ENCODE peak calls at places on chromosomes 11 and 22, in four cellular contexts. N, Z, V and H are unnamed samples.

GRCh38 chr11:94325681-94326080 is 21.3 kb downstream of the IZUMO1R start:
- DNase-seq in Z (peak; percentile 32), V (peak; percentile 50), N (no peak), H (no peak)

GRCh38 chr11:41051919-41052630 is 407.4 kb downstream of the LRRC4C start:
- DNase-seq in V (no peak), N (no peak), Z (no peak), H (no peak)

GRCh38 chr11:60396790-60397189 is 531 bp downstream of the MS4A14 start:
- DNase-seq in N (no peak), Z (no peak), V (no peak), H (no peak)

GRCh38 chr11:64321533-64321932 is 3.6 kb downstream of the PRDX5 start:
- DNase-seq in Z (no peak), N (no peak), V (no peak), H (no peak)

GRCh38 chr11:63764712-63765631 is 3.6 kb downstream of the ZFTA start:
- DNase-seq in N (no peak), V (peak; percentile 33), Z (peak; percentile 55), H (no peak)

GRCh38 chr11:61700221-61700620 is 20.0 kb downstream of the DAGLA start:
- DNase-seq in N (no peak), Z (peak; percentile 33), V (peak; percentile 88), H (no peak)

GRCh38 chr11:129282634-129283033 is 90.5 kb upstream of the ARHGAP32 start:
- DNase-seq in N (no peak), V (no peak), Z (no peak), H (no peak)

GRCh38 chr11:8038811-8039529 is 42.0 kb upstream of the TUB start:
- DNase-seq in Z (no peak), N (peak; percentile 57), V (no peak), H (no peak)

GRCh38 chr11:61061081-61061826 is 41.0 kb upstream of the CD5 start:
- DNase-seq in V (no peak), N (peak; percentile 62), Z (no peak), H (no peak)

GRCh38 chr11:94139421-94139820 is 10.8 kb downstream of the PANX1 start:
- DNase-seq in N (no peak), Z (peak; percentile 41), V (no peak), H (no peak)

GRCh38 chr22:44870021-44870420 is 117.6 kb downstream of the ARHGAP8 start:
- DNase-seq in N (no peak), V (peak; percentile 63), Z (peak; percentile 38), H (no peak)

DNA sequence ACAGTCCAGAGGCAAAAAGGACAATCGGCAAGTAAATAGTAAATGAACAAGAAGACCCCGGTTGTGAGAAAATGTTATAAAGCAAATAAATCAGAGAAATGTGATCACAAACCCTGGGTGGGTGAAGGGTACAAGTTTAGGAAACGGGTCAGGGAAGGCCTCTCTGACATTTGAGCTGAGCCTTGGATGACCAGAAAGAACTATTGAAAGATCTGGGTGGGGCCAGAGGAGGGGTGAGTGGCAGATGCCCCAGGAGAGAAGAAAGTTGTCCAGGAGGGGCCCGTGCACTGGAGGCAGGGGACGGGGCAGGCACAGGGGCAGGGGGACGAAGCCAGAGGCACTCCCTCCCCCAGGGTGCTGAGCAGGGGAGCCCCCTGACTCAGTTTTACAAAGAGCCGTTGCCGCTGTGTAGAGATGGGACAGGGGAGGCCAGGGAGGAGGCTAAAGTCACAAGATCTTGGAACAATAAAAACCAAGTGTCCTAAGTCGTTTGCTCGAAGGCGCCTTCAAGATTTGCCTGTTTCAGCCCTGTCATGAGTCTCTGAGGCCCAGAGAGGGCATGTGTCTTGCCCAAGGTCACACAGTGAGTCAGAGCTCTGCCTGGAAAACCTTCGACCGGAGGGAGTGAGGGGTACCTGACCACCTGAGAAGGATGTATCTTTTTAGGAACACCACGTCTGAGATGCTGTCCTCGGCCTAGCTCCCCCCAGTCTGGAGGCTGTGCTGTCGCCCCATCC is 10.8 kb upstream of the PDGFB start:
- DNase-seq in N (no peak), Z (no peak), V (no peak), H (no peak)
- H3K27ac ChIP-seq in N (peak overlapping the region; percentile 79), Z (peak overlapping the region; percentile 74), V (peak overlapping the region; percentile 78), H (peak overlapping the region; percentile 74)

DNA sequence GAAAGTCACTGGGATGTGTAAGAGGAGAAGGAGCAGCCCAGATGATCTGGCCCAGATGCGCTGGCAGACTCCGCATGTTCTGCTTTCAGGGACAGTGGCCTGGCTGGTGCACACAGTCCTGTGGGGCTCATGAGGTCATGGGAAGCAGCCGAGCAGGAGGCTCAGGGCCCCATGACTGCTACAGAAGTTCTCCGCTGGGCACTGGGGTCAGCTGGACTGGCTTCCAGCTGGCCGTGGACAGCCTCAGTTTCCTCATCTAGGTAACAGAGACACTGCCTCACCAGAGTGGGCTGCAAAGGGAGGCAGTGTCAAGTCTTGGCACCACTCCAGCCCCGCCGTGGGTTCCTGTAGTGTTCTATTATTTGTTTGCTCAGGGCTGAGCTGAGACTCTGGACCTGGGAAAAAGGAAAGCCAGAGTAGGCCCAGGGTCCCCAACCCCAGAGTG is 45.1 kb downstream of the MED15 start:
- DNase-seq in Z (no peak), V (no peak), N (peak; percentile 88), H (no peak)
- H3K4me1 ChIP-seq in Z (peaks cover 50% of the 10 kb centered on the region), V (peaks cover 12% of the 10 kb centered on the region), N (peaks cover 60% of the 10 kb centered on the region), H (peaks cover 71% of the 10 kb centered on the region)

DNA sequence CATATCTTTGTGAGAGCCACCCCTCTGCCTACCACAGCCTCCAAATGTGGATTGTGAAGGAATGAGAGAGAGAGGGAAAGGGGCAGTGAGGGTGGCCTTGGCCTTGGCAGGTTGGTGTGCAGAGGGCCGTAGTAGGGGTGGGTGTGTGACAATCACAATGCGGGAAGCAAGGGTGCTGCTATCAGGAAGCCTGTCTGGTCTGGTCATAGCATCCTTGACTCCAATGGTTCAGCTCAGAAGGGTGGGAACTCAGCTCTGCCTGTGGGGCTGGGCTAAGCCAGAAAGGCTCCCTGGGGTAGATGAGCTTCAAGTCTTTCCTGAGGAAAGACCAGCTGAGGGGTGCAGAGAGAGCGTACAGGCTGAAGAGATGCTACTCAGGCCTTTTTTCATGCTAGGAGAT is 72.7 kb downstream of the RRM1 start:
- DNase-seq in N (no peak), Z (no peak), V (no peak), H (no peak)
- H3K4me3 ChIP-seq in N (no peak overlapping the region), Z (no peak overlapping the region), V (no peak overlapping the region), H (no peak overlapping the region)

DNA sequence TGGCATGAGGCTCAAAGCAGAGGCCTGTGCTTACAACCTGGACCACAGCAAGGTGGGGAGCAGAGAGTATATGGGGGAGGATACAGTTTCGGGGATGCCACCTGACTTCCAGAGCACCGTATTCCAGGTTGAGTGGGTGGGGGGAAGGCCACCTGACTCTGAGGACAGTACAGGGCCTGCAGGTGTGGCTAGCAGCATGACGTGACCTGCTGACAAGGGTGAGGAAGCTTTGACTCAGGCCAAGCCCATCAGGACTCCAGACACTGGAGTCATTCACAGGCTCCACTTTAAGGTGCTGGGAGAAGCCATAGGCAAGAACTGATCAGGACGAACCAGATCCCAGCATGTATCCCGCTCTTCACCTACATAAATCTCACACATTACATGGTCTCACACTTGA is 34.6 kb upstream of the CRTAM start:
- DNase-seq in N (no peak), Z (no peak), V (no peak), H (no peak)
- H3K27ac ChIP-seq in N (no peak overlapping the region), Z (no peak overlapping the region), V (no peak overlapping the region), H (no peak overlapping the region)

GRCh38 chr22:37180531-37181231 is 7.4 kb downstream of the C1QTNF6 start:
- DNase-seq in Z (no peak), N (peak; percentile 63), V (no peak), H (no peak)

GRCh38 chr22:37181681-37182080 is 6.4 kb downstream of the C1QTNF6 start:
- DNase-seq in N (no peak), Z (no peak), V (no peak), H (no peak)

GRCh38 chr22:37179126-37179470 is 8.9 kb downstream of the C1QTNF6 start:
- DNase-seq in V (no peak), Z (no peak), N (no peak), H (no peak)

GRCh38 chr22:37178350-37179125 is 9.5 kb downstream of the C1QTNF6 start:
- DNase-seq in V (peak; percentile 69), Z (no peak), N (no peak), H (no peak)

DNA sequence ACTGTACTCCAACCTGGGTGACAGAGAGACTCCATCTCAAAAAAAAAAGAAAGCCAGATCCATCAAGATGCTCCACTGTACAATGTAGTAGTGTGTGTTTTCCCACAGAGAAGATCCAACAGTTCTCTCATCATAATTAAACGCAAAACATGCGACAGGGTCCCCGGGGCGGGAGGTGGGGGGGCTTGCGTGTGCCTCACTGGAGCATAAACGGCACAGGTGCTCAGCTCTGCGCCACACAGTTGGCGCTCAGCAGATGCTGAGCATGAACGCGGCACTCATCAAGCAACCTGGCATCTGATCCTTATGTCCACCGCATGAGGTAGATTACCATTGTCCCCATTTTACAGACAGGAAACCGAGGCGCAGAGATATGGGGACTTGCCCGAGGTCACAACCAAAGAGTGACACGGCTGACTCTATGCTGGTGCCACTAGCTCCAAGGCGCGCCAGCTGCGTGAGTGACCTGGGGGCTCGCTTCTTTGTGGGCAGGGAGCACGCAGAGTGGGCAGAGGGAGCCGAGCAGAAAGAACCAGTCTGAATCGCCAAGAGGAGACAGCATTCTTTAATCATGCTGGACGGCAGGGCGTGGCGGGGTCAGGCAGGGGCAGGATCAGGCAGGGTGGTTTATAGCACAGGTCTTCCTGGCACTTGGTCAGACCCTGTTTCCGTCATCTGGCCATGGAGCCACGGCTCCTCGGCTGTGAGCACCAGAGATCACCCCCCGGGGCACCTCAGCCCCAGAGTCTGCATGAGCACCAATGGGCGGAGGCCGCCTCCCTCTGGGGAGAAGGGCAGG is 8.2 kb downstream of the C1QTNF6 start:
- DNase-seq in V (peak; percentile 24), Z (no peak), N (no peak), H (no peak)
- H3K4me1 ChIP-seq in V (peaks cover 59% of the 10 kb centered on the region), Z (peaks cover 6% of the 10 kb centered on the region), N (peaks cover 15% of the 10 kb centered on the region), H (peaks cover 9% of the 10 kb centered on the region)

DNA sequence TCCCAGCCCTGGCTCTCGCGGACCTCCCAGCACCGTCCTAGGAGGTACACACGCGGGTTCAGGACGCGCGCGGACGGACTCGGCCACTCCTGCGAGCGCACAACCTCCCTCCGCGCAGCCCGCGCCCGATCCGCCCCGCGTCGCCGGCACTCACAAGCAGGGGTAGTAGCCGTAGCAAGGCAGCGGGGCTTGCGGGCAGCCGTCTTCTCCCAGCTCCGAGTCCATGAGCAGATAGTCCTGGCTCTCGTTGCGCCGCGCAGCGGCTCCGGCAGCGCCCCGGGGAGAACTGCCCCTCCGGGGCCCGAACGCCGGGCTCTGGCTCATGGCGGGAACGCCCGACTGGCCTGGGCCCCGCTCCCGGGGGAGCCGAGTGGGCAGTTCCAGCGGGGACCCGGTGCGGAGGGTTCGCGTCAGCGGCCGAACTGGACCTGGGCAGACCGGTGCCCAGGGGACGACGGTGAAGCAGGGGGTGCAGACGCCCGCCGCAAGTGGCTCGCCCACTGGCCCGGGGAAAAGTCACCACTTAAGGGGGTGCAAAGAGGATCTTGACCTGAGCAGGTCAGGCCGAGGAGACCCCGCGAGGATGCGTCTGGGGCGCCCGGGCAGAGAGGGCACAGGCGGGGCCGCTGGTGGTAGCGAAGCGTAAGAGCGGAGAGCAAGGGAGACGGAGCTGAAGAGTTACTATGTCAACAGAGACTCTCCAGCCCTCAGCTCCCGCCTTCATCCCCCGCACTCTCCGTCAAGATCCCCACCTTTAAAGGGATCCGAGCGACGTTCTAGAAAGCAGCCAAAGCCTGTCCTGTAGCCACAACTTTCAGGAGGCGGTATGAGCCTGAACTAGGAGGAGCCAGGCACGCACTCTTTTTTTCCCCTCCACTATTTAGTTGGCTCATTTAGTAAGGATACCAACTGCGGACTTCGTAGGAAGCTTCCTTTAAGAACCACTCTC is at the start of gene TRPC6:
- DNase-seq in Z (peak; percentile 52), V (peak; percentile 43), N (no peak), H (no peak)
- H3K4me3 ChIP-seq in Z (peak within 1 kb of the TSS; percentile 38), V (peak within 1 kb of the TSS; percentile 71), N (peak within 1 kb of the TSS; percentile 64), H (peak within 1 kb of the TSS; percentile 79)